ENCODE peak calls at places on chromosomes 5 and 9, in nine cellular contexts. Q is psoas muscle; R is A673; S is Calu3; O is AG10803; I is dorsolateral prefrontal cortex; Z is right atrium auricular region; P is CD8-positive, alpha-beta T cell; L is H9. C is an unnamed sample.

GRCh38 chr5:178291161-178291561 is 58.6 kb upstream of the PHYKPL start:
- DNase-seq in Q (peak), R (no peak), S (no peak), O (no peak), I (no peak), Z (no peak), P (no peak), L (no peak), C (no peak)

GRCh38 chr5:68332546-68332945 is 117.0 kb downstream of the PIK3R1 start:
- DNase-seq in Q (no peak), R (no peak), S (no peak), O (peak), I (no peak), Z (no peak), P (no peak), L (no peak), C (no peak)

GRCh38 chr9:137055385-137056364 is 1.8 kb upstream of the ENTPD2 start:
- DNase-seq in Q (peak), R (peak), S (peak), O (peak), I (peak), Z (peak), P (no peak), L (no peak), C (peak)

GRCh38 chr9:88775559-88775958 is 215.7 kb upstream of the S1PR3 start:
- DNase-seq in Q (no peak), R (no peak), S (no peak), O (no peak), I (no peak), Z (no peak), P (no peak), L (no peak), C (no peak)

GRCh38 chr9:675697-676370 is 165.7 kb upstream of the DMRT1 start:
- DNase-seq in Q (no peak), R (no peak), S (no peak), O (no peak), I (no peak), Z (no peak), P (no peak), L (no peak), C (no peak)

GRCh38 chr5:176887252-176887849 is 11.8 kb downstream of the HK3 start:
- DNase-seq in Q (no peak), R (no peak), S (no peak), O (no peak), I (no peak), Z (no peak), P (no peak), L (peak), C (no peak)

GRCh38 chr9:4674783-4675182 is 4.6 kb upstream of the CDC37L1 start:
- DNase-seq in Q (no peak), R (no peak), S (no peak), O (peak), I (no peak), Z (no peak), P (no peak), L (no peak), C (peak)

GRCh38 chr5:16902846-16903245 is 33.2 kb downstream of the MYO10 start:
- DNase-seq in Q (peak), R (no peak), S (no peak), O (peak), I (no peak), Z (no peak), P (no peak), L (no peak), C (peak)

GRCh38 chr5:39639618-39640078 is 214.9 kb upstream of the DAB2 start:
- DNase-seq in Q (no peak), R (no peak), S (no peak), O (peak), I (no peak), Z (no peak), P (no peak), L (no peak), C (no peak)

GRCh38 chr9:71975833-71976232 is 64.4 kb downstream of the C9orf85 start:
- DNase-seq in Q (no peak), R (no peak), S (no peak), O (peak), I (no peak), Z (no peak), P (no peak), L (no peak), C (peak)

GRCh38 chr5:137660349-137660817 is 75.5 kb downstream of the KLHL3 start:
- DNase-seq in Q (peak), R (peak), S (peak), O (peak), I (peak), Z (peak), P (peak), L (peak), C (peak)

GRCh38 chr9:22240619-22241018 is 206.0 kb upstream of the DMRTA1 start:
- DNase-seq in Q (no peak), R (no peak), S (no peak), O (peak), I (no peak), Z (no peak), P (no peak), L (no peak), C (peak)

GRCh38 chr9:36276840-36277239 is 18.6 kb upstream of the GNE start:
- DNase-seq in Q (no peak), R (no peak), S (peak), O (peak), I (no peak), Z (no peak), P (no peak), L (no peak), C (peak)

GRCh38 chr9:107175039-107175438 is 108.0 kb upstream of the RAD23B start:
- DNase-seq in Q (peak), R (no peak), S (no peak), O (peak), I (no peak), Z (peak), P (no peak), L (no peak), C (peak)

GRCh38 chr5:135234242-135235000 is 164.6 kb downstream of the MACROH2A1 start:
- DNase-seq in Q (no peak), R (no peak), S (no peak), O (no peak), I (no peak), Z (no peak), P (no peak), L (no peak), C (no peak)

GRCh38 chr5:96067902-96068614 is 106.4 kb upstream of the ELL2 start:
- DNase-seq in Q (no peak), R (peak), S (peak), O (peak), I (no peak), Z (no peak), P (no peak), L (no peak), C (peak)

GRCh38 chr9:8857330-8858249 is 1058.0 kb upstream of the DMAC1 start:
- DNase-seq in Q (peak), R (peak), S (peak), O (peak), I (peak), Z (no peak), P (no peak), L (peak), C (peak)

GRCh38 chr5:61245936-61246335 is 83.7 kb upstream of the SMIM15 start:
- DNase-seq in Q (no peak), R (peak), S (peak), O (no peak), I (peak), Z (no peak), P (no peak), L (no peak), C (no peak)

GRCh38 chr9:136522354-136523237 is 23.3 kb downstream of the NOTCH1 start:
- DNase-seq in Q (no peak), R (no peak), S (no peak), O (no peak), I (no peak), Z (no peak), P (no peak), L (no peak), C (no peak)

GRCh38 chr9:114989600-114990410 is 59.4 kb upstream of the TNFSF8 start:
- DNase-seq in Q (no peak), R (no peak), S (no peak), O (no peak), I (no peak), Z (no peak), P (no peak), L (no peak), C (no peak)

GRCh38 chr9:14405176-14405575 is 91.2 kb upstream of the NFIB start:
- DNase-seq in Q (no peak), R (no peak), S (no peak), O (no peak), I (no peak), Z (no peak), P (no peak), L (no peak), C (peak)

GRCh38 chr9:136078498-136079011 is 16.5 kb downstream of the NACC2 start:
- DNase-seq in Q (peak), R (no peak), S (no peak), O (no peak), I (peak), Z (no peak), P (no peak), L (peak), C (no peak)

GRCh38 chr9:90064248-90064647 is 459.4 kb downstream of the GADD45G start:
- DNase-seq in Q (no peak), R (no peak), S (no peak), O (no peak), I (no peak), Z (no peak), P (no peak), L (no peak), C (no peak)

GRCh38 chr5:72847989-72848473 is 31.6 kb downstream of the TNPO1 start:
- DNase-seq in Q (peak), R (peak), S (peak), O (peak), I (peak), Z (peak), P (peak), L (peak), C (peak)
- TF ChIP-seq CTCF in Q (peak), R (no peak), S (no peak), O (peak), I (peak), Z (no peak), P (no peak), L (no peak), C (no peak)

DNA sequence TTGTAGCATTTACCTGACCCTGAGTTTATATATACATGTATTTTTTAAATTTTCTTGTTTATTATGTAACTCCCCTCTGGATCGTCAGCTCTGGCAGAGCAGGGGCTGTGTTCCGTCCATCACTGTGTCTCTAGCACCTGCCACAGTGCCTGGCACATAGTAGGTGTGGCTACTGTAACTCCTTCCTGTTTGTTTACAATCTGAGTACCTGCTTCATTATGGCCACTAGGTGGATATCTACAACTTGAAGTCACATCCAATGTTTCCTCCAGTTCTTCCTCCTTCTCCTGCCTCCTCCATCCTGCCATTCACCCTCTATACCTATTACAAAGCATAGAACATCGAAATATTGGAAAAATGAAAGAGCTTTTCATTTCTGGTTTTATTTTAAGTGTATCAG is 14.2 kb upstream of the PPP1R2B start:
- DNase-seq in Q (no peak), R (no peak), S (peak), O (no peak), I (no peak), Z (no peak), P (no peak), L (peak), C (no peak)
- TF ChIP-seq CTCF in Q (no peak), R (peak), S (peak), O (peak), I (no peak), Z (no peak), P (peak), L (peak), C (no peak)

GRCh38 chr5:66967826-66968262 is 228.8 kb downstream of the CD180 start:
- DNase-seq in Q (no peak), R (no peak), S (no peak), O (no peak), I (no peak), Z (no peak), P (no peak), L (no peak), C (peak)

GRCh38 chr5:66963559-66963971 is 233.0 kb downstream of the CD180 start:
- DNase-seq in Q (no peak), R (no peak), S (peak), O (peak), I (no peak), Z (no peak), P (no peak), L (peak), C (peak)

GRCh38 chr5:66967102-66967501 is 229.5 kb downstream of the CD180 start:
- DNase-seq in Q (no peak), R (no peak), S (no peak), O (peak), I (no peak), Z (no peak), P (no peak), L (no peak), C (peak)

GRCh38 chr5:66969963-66970362 is 226.6 kb downstream of the CD180 start:
- DNase-seq in Q (no peak), R (no peak), S (no peak), O (no peak), I (no peak), Z (no peak), P (no peak), L (no peak), C (no peak)

GRCh38 chr5:66966439-66966838 is 230.2 kb downstream of the CD180 start:
- DNase-seq in Q (no peak), R (no peak), S (no peak), O (no peak), I (no peak), Z (no peak), P (no peak), L (no peak), C (no peak)
- TF ChIP-seq CTCF in Q (no peak), R (no peak), S (no peak), O (no peak), I (no peak), Z (no peak), P (no peak), L (peak), C (no peak)

GRCh38 chr5:18732556-18733479 is 1098.6 kb downstream of the TAF11L14 start:
- DNase-seq in Q (no peak), R (no peak), S (no peak), O (no peak), I (no peak), Z (no peak), P (no peak), L (no peak), C (no peak)
- TF ChIP-seq CTCF in Q (no peak), R (no peak), S (no peak), O (no peak), I (no peak), Z (no peak), P (no peak), L (no peak), C (no peak)

GRCh38 chr5:148383564-148384388 is at the start of gene FBXO38:
- DNase-seq in Q (peak), R (peak), S (peak), O (peak), I (peak), Z (peak), P (peak), L (peak), C (peak)
- TF ChIP-seq CTCF in Q (peak), R (no peak), S (no peak), O (no peak), I (peak), Z (no peak), P (no peak), L (peak), C (no peak)

GRCh38 chr9:127852829-127853228 is 1.6 kb downstream of the ENG start:
- DNase-seq in Q (no peak), R (no peak), S (no peak), O (no peak), I (no peak), Z (no peak), P (no peak), L (no peak), C (no peak)
- TF ChIP-seq CTCF in Q (no peak), R (no peak), S (no peak), O (no peak), I (no peak), Z (no peak), P (no peak), L (no peak), C (no peak)

GRCh38 chr9:98573749-98574278 is 134.9 kb downstream of the GABBR2 start:
- DNase-seq in Q (no peak), R (no peak), S (no peak), O (no peak), I (no peak), Z (no peak), P (no peak), L (no peak), C (no peak)
- TF ChIP-seq CTCF in Q (no peak), R (no peak), S (no peak), O (no peak), I (no peak), Z (no peak), P (no peak), L (peak), C (no peak)

GRCh38 chr5:171857537-171857936 is 71.9 kb downstream of the SMIM23 start:
- DNase-seq in Q (no peak), R (no peak), S (no peak), O (no peak), I (no peak), Z (no peak), P (no peak), L (no peak), C (no peak)

GRCh38 chr5:171855265-171855664 is 69.6 kb downstream of the SMIM23 start:
- DNase-seq in Q (no peak), R (no peak), S (no peak), O (no peak), I (no peak), Z (no peak), P (no peak), L (no peak), C (no peak)

GRCh38 chr5:171855798-171856772 is 70.5 kb downstream of the SMIM23 start:
- DNase-seq in Q (no peak), R (no peak), S (no peak), O (no peak), I (no peak), Z (no peak), P (no peak), L (no peak), C (no peak)

GRCh38 chr5:171861383-171861782 is 75.8 kb downstream of the SMIM23 start:
- DNase-seq in Q (no peak), R (no peak), S (no peak), O (peak), I (no peak), Z (no peak), P (no peak), L (no peak), C (peak)

GRCh38 chr5:171858303-171858702 is 72.7 kb downstream of the SMIM23 start:
- DNase-seq in Q (no peak), R (peak), S (no peak), O (no peak), I (no peak), Z (no peak), P (no peak), L (peak), C (no peak)
- TF ChIP-seq CTCF in Q (peak), R (peak), S (peak), O (peak), I (no peak), Z (no peak), P (peak), L (peak), C (peak)

GRCh38 chr5:163309850-163310365 is 127.5 kb upstream of the CCNG1 start:
- DNase-seq in Q (no peak), R (no peak), S (no peak), O (no peak), I (no peak), Z (no peak), P (no peak), L (no peak), C (no peak)

GRCh38 chr5:163305655-163306054 is 131.7 kb upstream of the CCNG1 start:
- DNase-seq in Q (no peak), R (no peak), S (no peak), O (no peak), I (no peak), Z (no peak), P (no peak), L (no peak), C (no peak)

GRCh38 chr5:163310992-163311391 is 126.4 kb upstream of the CCNG1 start:
- DNase-seq in Q (no peak), R (no peak), S (no peak), O (no peak), I (no peak), Z (no peak), P (no peak), L (no peak), C (no peak)

DNA sequence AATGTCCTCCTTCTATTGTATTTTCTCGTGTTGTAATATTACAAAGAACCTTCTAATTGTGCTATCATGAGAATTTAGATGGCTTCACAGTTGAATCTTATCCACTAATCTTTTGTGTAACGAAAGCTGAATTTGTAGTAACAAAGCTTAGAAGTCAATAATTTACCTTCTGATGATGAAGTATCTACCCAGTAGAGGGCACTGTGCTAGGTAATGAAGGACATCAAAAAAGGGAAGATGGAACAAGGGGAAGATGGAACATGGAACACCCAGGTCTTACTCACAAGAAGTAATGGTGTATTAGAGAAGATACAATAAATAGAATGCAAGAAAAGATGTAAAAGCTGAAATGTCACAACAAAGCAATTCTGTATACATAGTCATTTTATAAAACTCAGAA is 131.0 kb upstream of the CCNG1 start:
- DNase-seq in Q (no peak), R (peak), S (no peak), O (no peak), I (no peak), Z (no peak), P (no peak), L (no peak), C (peak)
- TF ChIP-seq CTCF in Q (peak), R (peak), S (no peak), O (no peak), I (peak), Z (no peak), P (no peak), L (peak), C (peak)

GRCh38 chr5:169080352-169080938 is 220.5 kb downstream of the SLIT3 start:
- DNase-seq in Q (no peak), R (no peak), S (no peak), O (no peak), I (no peak), Z (no peak), P (no peak), L (no peak), C (no peak)

GRCh38 chr5:169084775-169085566 is 216.0 kb downstream of the SLIT3 start:
- DNase-seq in Q (no peak), R (no peak), S (no peak), O (no peak), I (no peak), Z (no peak), P (no peak), L (no peak), C (no peak)

GRCh38 chr5:169081008-169081724 is 219.8 kb downstream of the SLIT3 start:
- DNase-seq in Q (no peak), R (no peak), S (no peak), O (no peak), I (no peak), Z (no peak), P (no peak), L (no peak), C (no peak)

GRCh38 chr5:169085656-169086055 is 215.3 kb downstream of the SLIT3 start:
- DNase-seq in Q (no peak), R (no peak), S (no peak), O (peak), I (no peak), Z (no peak), P (no peak), L (no peak), C (no peak)

GRCh38 chr5:169083394-169084018 is 217.4 kb downstream of the SLIT3 start:
- DNase-seq in Q (no peak), R (no peak), S (no peak), O (no peak), I (no peak), Z (no peak), P (no peak), L (no peak), C (no peak)
- TF ChIP-seq CTCF in Q (no peak), R (no peak), S (no peak), O (no peak), I (no peak), Z (no peak), P (no peak), L (no peak), C (no peak)

C was measured in fibroblast of the aortic adventitia.